ENCODE peak calls at places on chromosomes 6 and 20, in eight cellular contexts. V is cardiac fibroblast; F is neuronal stem cell; U is CD4-positive, CD25-positive, alpha-beta regulatory T cell; K is suprapubic skin; M is GM12865; L is kidney; B is LNCaP clone FGC. X is an unnamed sample.

GRCh38 chr6:128686084-128686483 is 165.7 kb upstream of the PTPRK start:
- DNase-seq in V (no peak), F (no peak), U (no peak), K (no peak), M (no peak), L (no peak), B (no peak), X (no peak)

GRCh38 chr6:37717836-37718251 is 20.2 kb upstream of the MDGA1 start:
- DNase-seq in V (peak; percentile 63), F (no peak), U (no peak), K (no peak), M (no peak), L (no peak), B (no peak), X (peak; percentile 43)

GRCh38 chr6:169851641-169852503 is 100.5 kb downstream of the ERMARD start:
- DNase-seq in V (peak; percentile 45), F (no peak), U (no peak), K (no peak), M (no peak), L (no peak), B (no peak), X (peak; percentile 72)

GRCh38 chr20:37649635-37650244 is 44.1 kb upstream of the CTNNBL1 start:
- DNase-seq in V (no peak), F (no peak), U (no peak), K (no peak), M (no peak), L (no peak), B (no peak), X (no peak)

GRCh38 chr20:45100563-45101245 is at the start of gene KCNS1:
- DNase-seq in V (no peak), F (no peak), U (no peak), K (no peak), M (no peak), L (peak; percentile 81), B (no peak), X (no peak)

GRCh38 chr6:163789199-163789810 is 374.8 kb downstream of the QKI start:
- DNase-seq in V (no peak), F (no peak), U (no peak), K (no peak), M (no peak), L (no peak), B (no peak), X (no peak)

GRCh38 chr6:55293116-55293515 is 34.2 kb upstream of the GFRAL start:
- DNase-seq in V (peak; percentile 45), F (no peak), U (no peak), K (no peak), M (peak; percentile 25), L (no peak), B (no peak), X (peak; percentile 31)

GRCh38 chr20:4999788-5000187 is 1.5 kb downstream of the SLC23A2 start:
- DNase-seq in V (no peak), F (no peak), U (no peak), K (no peak), M (no peak), L (no peak), B (no peak), X (no peak)

GRCh38 chr6:149200282-149200936 is 117.1 kb upstream of the TAB2 start:
- DNase-seq in V (no peak), F (no peak), U (no peak), K (no peak), M (no peak), L (no peak), B (peak; percentile 32), X (no peak)

GRCh38 chr20:740162-740561 is 28.1 kb downstream of the SLC52A3 start:
- DNase-seq in V (no peak), F (no peak), U (no peak), K (no peak), M (no peak), L (no peak), B (no peak), X (no peak)

GRCh38 chr20:57389695-57390603 is 1.2 kb upstream of the RBM38 start:
- DNase-seq in V (no peak), F (peak; percentile 29), U (no peak), K (no peak), M (peak; percentile 83), L (peak; percentile 84), B (no peak), X (no peak)

GRCh38 chr6:88238065-88238464 is 71.9 kb upstream of the CNR1 start:
- DNase-seq in V (peak; percentile 55), F (no peak), U (no peak), K (no peak), M (peak; percentile 75), L (no peak), B (no peak), X (peak; percentile 3)

GRCh38 chr6:6878921-6879585 is 228.7 kb upstream of the RREB1 start:
- DNase-seq in V (peak; percentile 9), F (no peak), U (no peak), K (no peak), M (no peak), L (no peak), B (no peak), X (no peak)

GRCh38 chr20:53881362-53881761 is 189.0 kb downstream of the BCAS1 start:
- DNase-seq in V (no peak), F (no peak), U (no peak), K (no peak), M (no peak), L (no peak), B (no peak), X (no peak)

GRCh38 chr20:48155231-48155630 is 369.9 kb upstream of the SULF2 start:
- DNase-seq in V (no peak), F (no peak), U (no peak), K (no peak), M (no peak), L (no peak), B (no peak), X (no peak)

GRCh38 chr20:18632196-18632789 is 44.4 kb downstream of the DTD1 start:
- DNase-seq in V (peak; percentile 73), F (peak; percentile 67), U (peak; percentile 32), K (no peak), M (peak; percentile 74), L (peak; percentile 86), B (no peak), X (peak; percentile 74)

GRCh38 chr20:33319986-33320385 is 37.0 kb downstream of the BPIFB1 start:
- DNase-seq in V (no peak), F (no peak), U (no peak), K (no peak), M (no peak), L (no peak), B (no peak), X (no peak)

GRCh38 chr6:112249489-112249888 is 4.9 kb downstream of the LAMA4 start:
- DNase-seq in V (peak; percentile 78), F (no peak), U (no peak), K (no peak), M (no peak), L (no peak), B (no peak), X (no peak)
- H3K4me3 ChIP-seq in V (no peak overlapping the region), F (no peak overlapping the region), U (no peak overlapping the region), K (no peak overlapping the region), M (no peak overlapping the region), L (no peak overlapping the region), B (no peak overlapping the region), X (no peak overlapping the region)

DNA sequence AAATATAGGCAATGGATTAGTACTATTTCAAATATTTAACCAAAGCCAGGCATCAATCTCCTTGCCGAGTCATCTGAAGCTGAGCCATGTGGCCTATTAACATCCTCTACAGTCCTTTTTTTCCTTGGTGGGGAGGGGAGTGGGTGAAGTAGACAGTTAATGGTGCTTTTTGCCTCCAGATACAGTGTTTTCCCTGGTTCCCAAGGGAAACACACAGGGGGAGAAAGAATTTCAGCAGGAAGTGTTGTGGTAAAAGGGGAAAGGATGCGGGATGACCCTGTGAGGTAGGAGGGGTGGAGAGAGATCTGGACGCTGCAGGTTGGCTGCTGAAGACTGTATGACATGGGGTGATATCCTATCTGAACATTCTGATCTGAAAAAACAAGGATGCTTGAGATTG is 9.6 kb downstream of the CLDN20 start:
- DNase-seq in V (peak; percentile 97), F (no peak), U (no peak), K (no peak), M (no peak), L (no peak), B (no peak), X (peak; percentile 93)
- H3K4me3 ChIP-seq in V (no peak overlapping the region), F (no peak overlapping the region), U (no peak overlapping the region), K (no peak overlapping the region), M (no peak overlapping the region), L (no peak overlapping the region), B (no peak overlapping the region), X (no peak overlapping the region)

GRCh38 chr6:50712291-50712690 is 1.0 kb upstream of the TFAP2D start:
- DNase-seq in V (no peak), F (no peak), U (no peak), K (no peak), M (no peak), L (no peak), B (no peak), X (no peak)

GRCh38 chr6:50711686-50712085 is 1.6 kb upstream of the TFAP2D start:
- DNase-seq in V (no peak), F (no peak), U (no peak), K (no peak), M (no peak), L (no peak), B (no peak), X (no peak)

GRCh38 chr6:50714487-50715379 is 1.4 kb downstream of the TFAP2D start:
- DNase-seq in V (no peak), F (no peak), U (no peak), K (no peak), M (no peak), L (no peak), B (no peak), X (no peak)

GRCh38 chr6:50713977-50714486 is 706 bp downstream of the TFAP2D start:
- DNase-seq in V (no peak), F (no peak), U (no peak), K (no peak), M (no peak), L (no peak), B (no peak), X (no peak)

DNA sequence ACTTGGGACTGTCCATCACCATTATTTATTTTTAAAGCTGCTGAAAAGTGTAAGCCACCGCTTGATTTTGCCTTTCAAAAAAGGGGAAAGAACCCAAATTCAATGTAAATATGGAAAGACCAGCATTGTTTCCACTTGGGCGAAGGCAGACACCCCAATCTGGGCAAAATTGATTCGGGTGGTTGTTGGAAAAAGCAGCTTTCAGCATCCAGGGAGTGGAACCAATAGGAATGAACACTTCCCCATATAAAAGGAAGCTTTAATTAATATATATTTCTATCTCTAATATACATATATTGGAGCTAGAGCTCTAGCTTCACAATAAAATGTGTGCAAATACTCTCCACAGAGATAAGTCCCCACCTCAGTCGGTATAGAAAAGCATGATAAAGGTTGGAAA is at the start of gene TFAP2D:
- DNase-seq in V (no peak), F (no peak), U (no peak), K (no peak), M (no peak), L (no peak), B (no peak), X (no peak)
- H3K4me3 ChIP-seq in V (no peak within 1 kb of the TSS), F (no peak within 1 kb of the TSS), U (no peak within 1 kb of the TSS), K (no peak within 1 kb of the TSS), M (no peak within 1 kb of the TSS), L (no peak within 1 kb of the TSS), B (no peak within 1 kb of the TSS), X (no peak within 1 kb of the TSS)

DNA sequence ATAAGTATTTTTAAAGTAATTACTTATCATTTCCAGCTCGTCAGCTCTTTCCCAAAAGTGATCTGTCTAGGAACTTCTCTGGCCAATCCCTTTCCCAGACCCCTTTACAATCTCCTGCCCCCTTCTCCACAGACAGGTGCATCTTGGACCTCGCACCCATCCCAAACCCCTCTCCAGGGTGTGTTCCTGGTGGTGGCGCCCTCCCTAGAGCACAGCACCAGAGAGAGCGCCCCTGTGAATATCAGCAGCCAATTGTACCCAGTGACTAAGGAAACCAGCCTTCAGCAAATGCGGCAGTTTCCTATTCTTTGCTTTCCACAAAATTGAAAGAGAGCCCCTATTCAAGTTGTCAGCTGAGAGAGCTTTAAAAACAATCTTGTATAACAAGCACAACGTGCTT is 157.7 kb downstream of the RNASET2 start:
- DNase-seq in V (no peak), F (no peak), U (no peak), K (no peak), M (no peak), L (no peak), B (no peak), X (no peak)
- H3K4me3 ChIP-seq in V (no peak overlapping the region), F (no peak overlapping the region), U (no peak overlapping the region), K (no peak overlapping the region), M (no peak overlapping the region), L (no peak overlapping the region), B (no peak overlapping the region), X (no peak overlapping the region)